ENCODE peak calls at places on chromosomes 11 and 22, in six cellular contexts. M is H1, H is HepG2, Z is K562, V is GM12891, N is GM12878. F is an unnamed sample.

GRCh38 chr11:8283510-8284272 is 20.0 kb upstream of the LMO1 start:
- DNase-seq in M (peak; percentile 74), H (no peak), Z (peak; percentile 26), V (no peak), N (no peak), F (no peak)

GRCh38 chr11:132623496-132623895 is 908.8 kb downstream of the OPCML start:
- DNase-seq in M (no peak), H (no peak), Z (no peak), V (no peak), N (no peak), F (no peak)

GRCh38 chr11:76791861-76792260 is 8.7 kb downstream of the TSKU start:
- DNase-seq in M (no peak), H (peak; percentile 35), Z (no peak), V (no peak), N (no peak), F (no peak)

GRCh38 chr11:95419915-95420314 is 188.9 kb upstream of the SESN3 start:
- DNase-seq in M (no peak), H (no peak), Z (no peak), V (no peak), N (no peak), F (no peak)

GRCh38 chr11:73187854-73188253 is 30.2 kb upstream of the P2RY2 start:
- DNase-seq in M (no peak), H (no peak), Z (no peak), V (no peak), N (no peak), F (no peak)

GRCh38 chr22:50030315-50031188 is 18.0 kb upstream of the IL17REL start:
- DNase-seq in M (peak; percentile 92), H (peak; percentile 44), Z (peak; percentile 82), V (peak; percentile 98), N (no peak), F (peak; percentile 99)

GRCh38 chr11:117477721-117478120 is 150.1 kb downstream of the CEP164 start:
- DNase-seq in M (no peak), H (no peak), Z (no peak), V (no peak), N (no peak), F (no peak)

GRCh38 chr11:19985106-19985505 is 175.2 kb downstream of the DBX1 start:
- DNase-seq in M (no peak), H (no peak), Z (no peak), V (no peak), N (no peak), F (no peak)

GRCh38 chr11:2450321-2451041 is 5.7 kb downstream of the KCNQ1 start:
- DNase-seq in M (no peak), H (no peak), Z (no peak), V (no peak), N (no peak), F (no peak)

GRCh38 chr11:5626191-5626590 is 1.4 kb downstream of the TRIM34 start:
- DNase-seq in M (no peak), H (no peak), Z (no peak), V (no peak), N (no peak), F (no peak)

GRCh38 chr22:37909756-37910155 is 3.7 kb downstream of the MICALL1 start:
- DNase-seq in M (no peak), H (no peak), Z (no peak), V (no peak), N (no peak), F (no peak)

GRCh38 chr11:91396243-91397133 is 828.1 kb upstream of the FAT3 start:
- DNase-seq in M (no peak), H (peak; percentile 82), Z (no peak), V (no peak), N (no peak), F (no peak)

GRCh38 chr22:20153945-20154344 is 3.1 kb upstream of the CCDC188 start:
- DNase-seq in M (no peak), H (no peak), Z (peak; percentile 61), V (no peak), N (no peak), F (no peak)

GRCh38 chr11:129917231-129917630 is 21.9 kb upstream of the NFRKB start:
- DNase-seq in M (no peak), H (no peak), Z (no peak), V (no peak), N (no peak), F (no peak)
- TF ChIP-seq TAF1 in M (no peak), H (no peak), Z (no peak), V (no peak), N (no peak), F (no peak)

GRCh38 chr22:17890892-17891291 is 116.6 kb upstream of the BID start:
- DNase-seq in M (no peak), H (no peak), Z (no peak), V (no peak), N (no peak), F (no peak)

GRCh38 chr22:17888855-17889254 is 114.6 kb upstream of the BID start:
- DNase-seq in M (peak; percentile 60), H (no peak), Z (peak; percentile 62), V (no peak), N (no peak), F (no peak)

GRCh38 chr22:17891427-17892167 is 117.3 kb upstream of the BID start:
- DNase-seq in M (peak; percentile 64), H (peak; percentile 7), Z (peak; percentile 51), V (no peak), N (no peak), F (no peak)

GRCh38 chr22:17888439-17888838 is 114.2 kb upstream of the BID start:
- DNase-seq in M (no peak), H (no peak), Z (no peak), V (no peak), N (no peak), F (no peak)

GRCh38 chr22:17890245-17890671 is 116.0 kb upstream of the BID start:
- DNase-seq in M (no peak), H (no peak), Z (peak; percentile 49), V (no peak), N (no peak), F (no peak)
- TF ChIP-seq POLR2A in M (no peak), H (no peak), Z (no peak), V (no peak), N (no peak), F (no peak)

GRCh38 chr11:783581-784015 is 6.3 kb downstream of the CEND1 start:
- DNase-seq in M (peak; percentile 93), H (no peak), Z (no peak), V (no peak), N (no peak), F (no peak)
- TF ChIP-seq POLR2AphosphoS5 in M (peak; percentile 48), H (no peak), Z (no peak), V (no peak), N (no peak), F (no peak)

GRCh38 chr22:41140365-41140957 is 48.1 kb downstream of the EP300 start:
- DNase-seq in M (no peak), H (no peak), Z (no peak), V (no peak), N (no peak), F (no peak)
- TF ChIP-seq TAF1 in M (no peak), H (no peak), Z (no peak), V (no peak), N (no peak), F (no peak)

DNA sequence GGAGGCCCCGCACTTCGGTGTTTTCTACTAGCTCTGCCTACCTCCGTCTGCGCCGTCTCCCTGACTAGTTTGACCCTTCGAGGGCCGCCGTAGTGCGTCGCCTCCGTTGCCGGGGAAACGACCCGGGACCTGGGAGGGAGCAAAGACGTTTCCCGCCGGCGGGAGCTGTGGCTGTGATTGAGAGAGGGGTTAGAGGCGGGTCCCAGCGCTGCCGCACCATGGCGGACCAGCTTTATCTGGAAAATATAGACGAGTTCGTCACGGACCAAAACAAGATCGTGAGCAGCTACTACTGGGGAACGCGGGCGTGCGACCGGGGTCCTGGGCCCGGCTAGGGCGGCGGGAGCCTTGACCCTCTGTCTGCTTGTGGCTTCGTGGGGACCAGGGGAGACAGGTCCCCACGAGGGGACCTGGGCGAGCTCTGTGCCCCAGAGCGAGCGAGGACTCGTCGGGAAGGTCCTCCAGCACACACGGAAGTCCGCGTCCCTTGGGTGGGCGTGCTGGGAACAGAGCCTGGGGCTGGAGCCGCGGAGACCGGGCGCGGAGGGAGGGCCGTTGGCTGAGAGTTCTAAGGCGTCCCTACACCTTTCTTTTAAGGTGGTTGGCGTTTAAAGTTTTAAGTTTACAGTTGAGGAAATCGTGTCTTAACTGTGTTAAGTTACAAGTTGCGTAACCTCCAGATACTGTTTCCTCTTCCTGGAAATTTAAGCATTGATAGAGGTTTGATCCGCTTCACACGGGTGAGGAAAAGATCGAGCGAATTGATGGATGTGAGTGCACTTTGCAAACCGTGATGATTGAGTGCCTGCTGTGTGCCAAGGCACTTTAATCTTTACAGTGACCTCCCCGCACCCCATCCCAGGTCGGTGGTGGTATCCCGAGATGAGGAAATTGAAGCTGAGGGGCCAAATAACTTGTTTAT is at the start of gene POLD3:
- DNase-seq in M (peak; percentile 97), H (peak; percentile 83), Z (peak; percentile 86), V (peak; percentile 67), N (peak; percentile 67), F (peak; percentile 63)
- TF ChIP-seq POLR2A in M (peak; percentile 63), H (peak; percentile 56), Z (peak; percentile 74), V (peak; percentile 30), N (peak; percentile 68), F (peak; percentile 67)

GRCh38 chr11:44095506-44096359 is at the start of gene EXT2:
- DNase-seq in M (peak; percentile 94), H (peak; percentile 66), Z (peak; percentile 95), V (peak; percentile 89), N (no peak), F (peak; percentile 89)
- TF ChIP-seq POLR2AphosphoS5 in M (no peak), H (peak; percentile 48), Z (no peak), V (no peak), N (peak; percentile 26), F (no peak)

GRCh38 chr11:92767416-92767815 is 202.0 kb upstream of the MTNR1B start:
- DNase-seq in M (no peak), H (no peak), Z (no peak), V (no peak), N (no peak), F (no peak)

GRCh38 chr11:92764128-92764527 is 205.3 kb upstream of the MTNR1B start:
- DNase-seq in M (no peak), H (no peak), Z (no peak), V (no peak), N (no peak), F (no peak)

GRCh38 chr11:92762175-92762574 is 207.3 kb upstream of the MTNR1B start:
- DNase-seq in M (no peak), H (no peak), Z (no peak), V (no peak), N (no peak), F (no peak)

GRCh38 chr11:92765965-92766371 is 203.5 kb upstream of the MTNR1B start:
- DNase-seq in M (peak; percentile 66), H (no peak), Z (no peak), V (no peak), N (no peak), F (no peak)

GRCh38 chr11:92765418-92765817 is 204.0 kb upstream of the MTNR1B start:
- DNase-seq in M (no peak), H (no peak), Z (no peak), V (no peak), N (no peak), F (no peak)
- TF ChIP-seq TAF1 in M (no peak), H (no peak), Z (no peak), V (no peak), N (no peak), F (no peak)